ENCODE peak calls at places on chromosome 10, in four cellular contexts. M is astrocyte of the cerebellum, R is osteoblast, A is HL-60. Y is an unnamed sample.

GRCh38 chr10:91247360-91248111 is 27.1 kb downstream of the PCGF5 start:
- DNase-seq in M (peak; percentile 16), R (no peak), A (no peak), Y (no peak)

GRCh38 chr10:26335574-26336093 is 102.5 kb upstream of the APBB1IP start:
- DNase-seq in M (no peak), R (no peak), A (peak; percentile 19), Y (no peak)

GRCh38 chr10:66837335-66837734 is 88.5 kb upstream of the LRRTM3 start:
- DNase-seq in M (peak; percentile 43), R (no peak), A (no peak), Y (no peak)

GRCh38 chr10:61284222-61284890 is 168.8 kb downstream of the TMEM26 start:
- DNase-seq in M (peak; percentile 59), R (peak; percentile 42), A (no peak), Y (peak; percentile 26)

GRCh38 chr10:72821606-72822005 is 71.9 kb upstream of the OIT3 start:
- DNase-seq in M (no peak), R (no peak), A (no peak), Y (no peak)

GRCh38 chr10:48482207-48482606 is 122.7 kb downstream of the ARHGAP22 start:
- DNase-seq in M (no peak), R (no peak), A (no peak), Y (no peak)

GRCh38 chr10:59808896-59809643 is 55.8 kb upstream of the MRLN start:
- DNase-seq in M (no peak), R (peak; percentile 30), A (peak; percentile 76), Y (no peak)

GRCh38 chr10:121519901-121520500 is 78.2 kb downstream of the FGFR2 start:
- DNase-seq in M (no peak), R (no peak), A (no peak), Y (no peak)

GRCh38 chr10:26391701-26392695 is 46.1 kb upstream of the APBB1IP start:
- DNase-seq in M (no peak), R (no peak), A (peak; percentile 68), Y (no peak)

GRCh38 chr10:22183771-22184466 is 33.9 kb downstream of the EBLN1 start:
- DNase-seq in M (no peak), R (no peak), A (no peak), Y (no peak)

GRCh38 chr10:132588301-132589013 is 50.9 kb downstream of the INPP5A start:
- DNase-seq in M (no peak), R (peak; percentile 94), A (peak; percentile 97), Y (no peak)

GRCh38 chr10:52353210-52353609 is 39.1 kb downstream of the DKK1 start:
- DNase-seq in M (no peak), R (no peak), A (no peak), Y (no peak)

GRCh38 chr10:68330852-68331454 is 911 bp upstream of the HNRNPH3 start:
- DNase-seq in M (no peak), R (peak; percentile 10), A (peak; percentile 6), Y (no peak)

GRCh38 chr10:30019468-30019867 is 39.9 kb downstream of the JCAD start:
- DNase-seq in M (no peak), R (no peak), A (no peak), Y (no peak)

GRCh38 chr10:4851846-4852245 is 25.8 kb downstream of the AKR1E2 start:
- DNase-seq in M (no peak), R (no peak), A (no peak), Y (no peak)

GRCh38 chr10:114917927-114918672 is 19.9 kb upstream of the TRUB1 start:
- DNase-seq in M (peak; percentile 72), R (peak; percentile 66), A (no peak), Y (no peak)

GRCh38 chr10:7988985-7989384 is 65.5 kb upstream of the GATA3 start:
- DNase-seq in M (no peak), R (no peak), A (no peak), Y (no peak)

GRCh38 chr10:30018512-30018911 is 40.9 kb downstream of the JCAD start:
- DNase-seq in M (no peak), R (no peak), A (no peak), Y (no peak)

GRCh38 chr10:5234106-5234877 is 37.7 kb downstream of the AKR1C4 start:
- DNase-seq in M (no peak), R (peak; percentile 61), A (peak; percentile 89), Y (no peak)

DNA sequence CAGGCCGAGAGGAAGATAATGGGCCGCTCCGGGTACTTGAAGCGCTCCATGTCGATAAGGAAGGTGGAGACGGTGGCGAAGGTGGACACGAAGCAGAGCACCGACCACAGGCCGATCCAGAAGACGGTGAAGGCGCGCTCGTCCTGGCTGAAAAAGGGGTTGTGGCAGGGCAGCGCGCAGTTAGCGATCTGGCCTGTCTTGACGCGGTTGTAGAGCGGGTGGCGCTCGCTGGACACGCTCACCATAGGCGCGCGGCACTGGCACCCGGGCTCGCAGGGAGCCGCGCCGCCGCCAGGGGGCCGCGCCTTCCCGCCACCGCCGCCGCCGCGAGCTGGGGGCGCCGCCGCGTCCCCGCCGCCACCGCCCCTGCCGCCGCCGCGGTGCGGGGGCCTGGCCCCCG is 1.6 kb downstream of the FZD8 start:
- DNase-seq in M (peak; percentile 23), R (peak; percentile 96), A (peak; percentile 31), Y (no peak)
- TF ChIP-seq CTCF in M (peak; percentile 2), R (peak; percentile 21), A (no peak), Y (peak; percentile 24)

GRCh38 chr10:96124230-96125141 is 5.6 kb upstream of the ZNF518A start:
- DNase-seq in M (no peak), R (no peak), A (peak; percentile 93), Y (no peak)
- H3K4me3 ChIP-seq in M (peak overlapping the region; percentile 11), R (peak overlapping the region; percentile 62), A (peak overlapping the region; percentile 40), Y (peak overlapping the region; percentile 23)

GRCh38 chr10:116469437-116469836 is 41.8 kb downstream of the PNLIPRP3 start:
- DNase-seq in M (no peak), R (no peak), A (no peak), Y (no peak)
- TF ChIP-seq CTCF in M (no peak), R (no peak), A (no peak), Y (no peak)

GRCh38 chr10:10138685-10139084 is 879.0 kb upstream of the CELF2 start:
- DNase-seq in M (no peak), R (no peak), A (no peak), Y (no peak)
- H3K4me3 ChIP-seq in M (no peak overlapping the region), R (no peak overlapping the region), A (no peak overlapping the region), Y (no peak overlapping the region)

GRCh38 chr10:97633921-97634320 is 621 bp upstream of the MORN4 start:
- DNase-seq in M (no peak), R (no peak), A (no peak), Y (no peak)
- TF ChIP-seq CTCF in M (no peak), R (peak; percentile 18), A (no peak), Y (no peak)

GRCh38 chr10:110858297-110858934 is 13.3 kb upstream of the PDCD4 start:
- DNase-seq in M (no peak), R (no peak), A (no peak), Y (no peak)

GRCh38 chr10:110860576-110861241 is 11.0 kb upstream of the PDCD4 start:
- DNase-seq in M (no peak), R (no peak), A (no peak), Y (no peak)

GRCh38 chr10:110859947-110860376 is 11.8 kb upstream of the PDCD4 start:
- DNase-seq in M (peak; percentile 69), R (no peak), A (peak; percentile 91), Y (peak; percentile 84)

GRCh38 chr10:110859206-110859946 is 12.4 kb upstream of the PDCD4 start:
- DNase-seq in M (no peak), R (no peak), A (no peak), Y (no peak)

DNA sequence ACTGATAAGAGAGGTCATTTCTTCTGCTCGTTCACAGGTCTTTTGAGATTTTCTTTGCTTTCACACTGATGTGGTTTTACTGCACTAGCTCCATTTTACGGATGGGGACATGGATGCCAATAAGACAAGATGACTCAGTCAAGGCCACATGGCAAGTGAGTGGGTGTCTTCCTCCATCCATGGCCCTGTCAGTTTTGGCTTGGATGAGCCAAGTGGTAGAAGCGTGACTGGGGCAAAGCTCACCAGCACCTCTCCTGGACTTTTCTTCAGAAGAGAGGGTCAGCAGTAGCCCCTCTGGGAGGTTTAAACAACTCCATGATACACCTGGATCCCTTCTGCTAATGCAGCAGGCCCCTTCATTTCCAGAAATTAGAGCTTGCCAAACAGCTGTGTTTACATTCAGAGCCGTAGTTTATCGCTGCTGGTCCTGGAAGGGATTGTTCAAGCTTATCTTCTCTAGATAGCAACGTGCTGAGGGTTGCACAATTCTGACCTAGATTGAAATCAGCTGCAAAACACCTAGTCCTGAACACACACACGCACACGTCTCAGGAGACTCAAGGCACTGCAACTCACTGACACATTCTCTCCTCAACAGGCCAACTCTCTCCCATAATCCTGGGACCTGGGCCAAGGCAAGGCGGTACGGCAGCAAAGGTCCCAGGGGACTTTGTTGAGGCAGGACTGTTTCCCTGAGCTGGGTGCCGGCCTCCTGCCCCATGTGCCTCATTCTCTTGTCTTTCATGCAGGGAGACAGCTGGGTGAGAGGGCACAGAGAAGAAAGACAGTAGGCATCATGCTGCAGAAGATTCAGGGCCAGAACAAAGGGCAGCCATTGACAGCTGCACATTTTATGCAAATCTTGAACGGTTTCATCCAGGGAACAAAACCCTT is 14.2 kb upstream of the PDCD4 start:
- DNase-seq in M (no peak), R (no peak), A (peak; percentile 82), Y (no peak)
- H3K4me3 ChIP-seq in M (no peak overlapping the region), R (no peak overlapping the region), A (no peak overlapping the region), Y (no peak overlapping the region)

GRCh38 chr10:99395750-99396445 is 34.5 kb downstream of the GOT1 start:
- DNase-seq in M (peak; percentile 56), R (peak; percentile 87), A (no peak), Y (peak; percentile 61)
- TF ChIP-seq CTCF in M (no peak), R (no peak), A (no peak), Y (no peak)

GRCh38 chr10:126905776-126906703 is 812 bp downstream of the DOCK1 start:
- DNase-seq in M (no peak), R (peak; percentile 95), A (no peak), Y (no peak)
- H3K4me3 ChIP-seq in M (peak overlapping the region; percentile 72), R (peak overlapping the region; percentile 78), A (no peak overlapping the region), Y (peak overlapping the region; percentile 86)

GRCh38 chr10:35042783-35043182 is 47.4 kb downstream of the CUL2 start:
- DNase-seq in M (no peak), R (no peak), A (no peak), Y (no peak)

GRCh38 chr10:35041502-35041879 is 48.6 kb downstream of the CUL2 start:
- DNase-seq in M (no peak), R (no peak), A (no peak), Y (no peak)

GRCh38 chr10:35035641-35036040 is 54.5 kb downstream of the CUL2 start:
- DNase-seq in M (no peak), R (no peak), A (peak; percentile 9), Y (no peak)

GRCh38 chr10:35040761-35041501 is 49.2 kb downstream of the CUL2 start:
- DNase-seq in M (peak; percentile 40), R (peak; percentile 56), A (no peak), Y (peak; percentile 13)

GRCh38 chr10:35037104-35037503 is 53.0 kb downstream of the CUL2 start:
- DNase-seq in M (no peak), R (no peak), A (no peak), Y (no peak)
- TF ChIP-seq CTCF in M (no peak), R (no peak), A (no peak), Y (no peak)

DNA sequence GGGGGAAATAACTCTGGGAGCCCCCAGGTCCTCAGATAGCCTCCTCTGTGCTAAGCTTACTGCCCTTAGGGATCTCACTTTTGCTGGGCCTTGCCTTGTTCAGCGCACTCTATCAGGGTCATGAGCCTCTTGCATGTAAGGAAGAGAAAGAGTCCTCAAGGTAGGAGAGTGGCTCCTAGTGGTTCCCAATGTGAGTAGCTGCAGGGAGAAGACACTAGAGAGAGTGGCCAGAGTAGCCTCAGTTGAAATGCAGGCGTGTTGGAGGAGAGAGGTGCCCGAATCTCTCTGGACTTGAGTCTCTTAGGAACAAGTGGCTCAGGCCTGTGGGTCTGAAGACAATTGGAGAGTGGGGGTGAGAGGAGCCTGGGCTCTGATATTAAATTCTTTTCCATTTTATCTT is 94.3 kb upstream of the SORCS3 start:
- DNase-seq in M (no peak), R (no peak), A (no peak), Y (no peak)
- H3K4me3 ChIP-seq in M (no peak overlapping the region), R (no peak overlapping the region), A (no peak overlapping the region), Y (no peak overlapping the region)